ENCODE peak calls at places on chromosome 16, in five cellular contexts. G, J, W, Q and R are unnamed samples.

GRCh38 chr16:69924777-69925191 is 26.4 kb upstream of the CLEC18A start:
- DNase-seq in G (no peak), J (peak), W (peak), Q (no peak), R (no peak)

GRCh38 chr16:77898671-77899211 is 110.4 kb downstream of the VAT1L start:
- DNase-seq in G (no peak), J (peak), W (peak), Q (no peak), R (no peak)

GRCh38 chr16:30079480-30079879 is 3.7 kb downstream of the PPP4C start:
- DNase-seq in G (no peak), J (no peak), W (no peak), Q (no peak), R (no peak)

GRCh38 chr16:55035037-55035436 is 104.4 kb downstream of the IRX5 start:
- DNase-seq in G (no peak), J (peak), W (no peak), Q (no peak), R (peak)

GRCh38 chr16:65012357-65012756 is 109.5 kb downstream of the CDH11 start:
- DNase-seq in G (no peak), J (no peak), W (no peak), Q (no peak), R (no peak)

GRCh38 chr16:85490971-85491771 is 122.0 kb upstream of the GSE1 start:
- DNase-seq in G (peak), J (no peak), W (no peak), Q (no peak), R (no peak)

GRCh38 chr16:5971924-5972323 is 874.3 kb upstream of the EEF2KMT start:
- DNase-seq in G (no peak), J (no peak), W (no peak), Q (no peak), R (no peak)

GRCh38 chr16:69477546-69477945 is 53.1 kb downstream of the CYB5B start:
- DNase-seq in G (no peak), J (no peak), W (no peak), Q (no peak), R (no peak)

GRCh38 chr16:27779719-27780161 is 229.8 kb downstream of the KATNIP start:
- DNase-seq in G (no peak), J (peak), W (no peak), Q (peak), R (peak)

GRCh38 chr16:2748757-2749455 is 3.5 kb upstream of the SRRM2 start:
- DNase-seq in G (no peak), J (no peak), W (no peak), Q (no peak), R (no peak)

GRCh38 chr16:53518550-53519416 is 15.8 kb upstream of the AKTIP start:
- DNase-seq in G (peak), J (peak), W (no peak), Q (no peak), R (no peak)

GRCh38 chr16:22424161-22424937 is 49.9 kb upstream of the CDR2 start:
- DNase-seq in G (no peak), J (peak), W (no peak), Q (no peak), R (no peak)